ENCODE peak calls at places on chromosome 19, in five cellular contexts. One of them, this sample, is unnamed.
A peak's percentile ranks its signal among the peaks of the same experiment; 100 is the strongest.

GRCh38 chr19:41416194-41416674 is 10.9 kb downstream of the B3GNT8 start:
- DNase-seq in uterus: no peak
- DNase-seq in caudate nucleus: no peak
- DNase-seq in amygdala: no peak
- DNase-seq in activated naive CD8-positive, alpha-beta T cell treated with anti-CD3 and anti-CD28 coated beads for 36 hours: no peak
- DNase-seq in this sample: no peak

GRCh38 chr19:56133858-56134654 is 7.0 kb upstream of the ZNF444 start:
- DNase-seq in amygdala: no peak
- DNase-seq in caudate nucleus: no peak
- DNase-seq in uterus: no peak
- DNase-seq in activated naive CD8-positive, alpha-beta T cell treated with anti-CD3 and anti-CD28 coated beads for 36 hours: no peak
- DNase-seq in this sample: no peak

GRCh38 chr19:7257148-7258041 is 36.8 kb downstream of the INSR start:
- DNase-seq in uterus: peak; percentile 92
- DNase-seq in amygdala: no peak
- DNase-seq in activated naive CD8-positive, alpha-beta T cell treated with anti-CD3 and anti-CD28 coated beads for 36 hours: no peak
- DNase-seq in caudate nucleus: no peak
- DNase-seq in this sample: no peak

GRCh38 chr19:46451352-46451751 is 20.0 kb downstream of the PNMA8A start:
- DNase-seq in caudate nucleus: no peak
- DNase-seq in activated naive CD8-positive, alpha-beta T cell treated with anti-CD3 and anti-CD28 coated beads for 36 hours: no peak
- DNase-seq in amygdala: peak; percentile 15
- DNase-seq in uterus: no peak
- DNase-seq in this sample: no peak

GRCh38 chr19:16435999-16436650 is 35.6 kb downstream of the EPS15L1 start:
- DNase-seq in activated naive CD8-positive, alpha-beta T cell treated with anti-CD3 and anti-CD28 coated beads for 36 hours: no peak
- DNase-seq in uterus: no peak
- DNase-seq in amygdala: no peak
- DNase-seq in caudate nucleus: no peak
- DNase-seq in this sample: no peak

GRCh38 chr19:41332000-41332399 is 21.7 kb downstream of the TGFB1 start:
- DNase-seq in caudate nucleus: no peak
- DNase-seq in amygdala: no peak
- DNase-seq in uterus: no peak
- DNase-seq in activated naive CD8-positive, alpha-beta T cell treated with anti-CD3 and anti-CD28 coated beads for 36 hours: no peak
- DNase-seq in this sample: no peak

GRCh38 chr19:50398675-50399367 is 14.7 kb downstream of the POLD1 start:
- DNase-seq in caudate nucleus: no peak
- DNase-seq in activated naive CD8-positive, alpha-beta T cell treated with anti-CD3 and anti-CD28 coated beads for 36 hours: no peak
- DNase-seq in amygdala: no peak
- DNase-seq in uterus: no peak
- DNase-seq in this sample: no peak

GRCh38 chr19:53519431-53519830 is 18.5 kb upstream of the ZNF331 start:
- DNase-seq in activated naive CD8-positive, alpha-beta T cell treated with anti-CD3 and anti-CD28 coated beads for 36 hours: no peak
- DNase-seq in amygdala: no peak
- DNase-seq in caudate nucleus: no peak
- DNase-seq in uterus: peak; percentile 34
- DNase-seq in this sample: no peak

GRCh38 chr19:13040232-13040915 is 45.1 kb downstream of the NFIX start:
- DNase-seq in uterus: no peak
- DNase-seq in caudate nucleus: no peak
- DNase-seq in activated naive CD8-positive, alpha-beta T cell treated with anti-CD3 and anti-CD28 coated beads for 36 hours: no peak
- DNase-seq in amygdala: no peak
- DNase-seq in this sample: no peak

GRCh38 chr19:31372245-31372781 is 23.1 kb upstream of the TSHZ3 start:
- DNase-seq in uterus: no peak
- DNase-seq in activated naive CD8-positive, alpha-beta T cell treated with anti-CD3 and anti-CD28 coated beads for 36 hours: no peak
- DNase-seq in caudate nucleus: no peak
- DNase-seq in amygdala: no peak
- DNase-seq in this sample: no peak

GRCh38 chr19:56079609-56080008 is 41.5 kb downstream of the ZNF787 start:
- DNase-seq in caudate nucleus: no peak
- DNase-seq in activated naive CD8-positive, alpha-beta T cell treated with anti-CD3 and anti-CD28 coated beads for 36 hours: no peak
- DNase-seq in uterus: no peak
- DNase-seq in amygdala: no peak
- DNase-seq in this sample: no peak

This sample was measured in hypothalamus.